ENCODE peak calls at places on chromosomes 16 and 17, in ten cellular contexts. One of them, this sample, is unnamed.
A peak's percentile ranks its signal among the peaks of the same experiment; 100 is the strongest.

GRCh38 chr17:17710728-17711541 is 29.7 kb downstream of the RAI1 start:
- DNase-seq in AG08395: peak; percentile 93
- DNase-seq in NCI-H2081: no peak
- DNase-seq in posterior cingulate gyrus: no peak
- DNase-seq in GM10248: no peak
- DNase-seq in H4: peak; percentile 95
- DNase-seq in H54: peak; percentile 100
- DNase-seq in activated naive CD4-positive, alpha-beta T cell: no peak
- DNase-seq in OCI-LY7: no peak
- DNase-seq in SW480: peak; percentile 90
- DNase-seq in this sample: peak; percentile 34

GRCh38 chr17:45432405-45433113 is at the start of gene ARHGAP27:
- DNase-seq in AG08395: peak; percentile 42
- DNase-seq in H4: no peak
- DNase-seq in OCI-LY7: peak; percentile 29
- DNase-seq in NCI-H2081: no peak
- DNase-seq in posterior cingulate gyrus: no peak
- DNase-seq in SW480: peak; percentile 67
- DNase-seq in activated naive CD4-positive, alpha-beta T cell: no peak
- DNase-seq in GM10248: no peak
- DNase-seq in H54: no peak
- DNase-seq in this sample: no peak

GRCh38 chr17:38338535-38338934 is 5.2 kb downstream of the GPR179 start:
- DNase-seq in SW480: no peak
- DNase-seq in NCI-H2081: no peak
- DNase-seq in AG08395: no peak
- DNase-seq in posterior cingulate gyrus: no peak
- DNase-seq in activated naive CD4-positive, alpha-beta T cell: no peak
- DNase-seq in GM10248: no peak
- DNase-seq in OCI-LY7: no peak
- DNase-seq in H4: no peak
- DNase-seq in H54: no peak
- DNase-seq in this sample: no peak

GRCh38 chr17:74349120-74349519 is 12.5 kb downstream of the BTBD17 start:
- DNase-seq in H4: no peak
- DNase-seq in NCI-H2081: no peak
- DNase-seq in AG08395: no peak
- DNase-seq in posterior cingulate gyrus: no peak
- DNase-seq in H54: no peak
- DNase-seq in activated naive CD4-positive, alpha-beta T cell: no peak
- DNase-seq in GM10248: no peak
- DNase-seq in SW480: no peak
- DNase-seq in OCI-LY7: no peak
- DNase-seq in this sample: no peak

GRCh38 chr16:79269211-79269863 is 331.2 kb downstream of the MAF start:
- DNase-seq in posterior cingulate gyrus: no peak
- DNase-seq in AG08395: no peak
- DNase-seq in NCI-H2081: no peak
- DNase-seq in SW480: no peak
- DNase-seq in H54: no peak
- DNase-seq in OCI-LY7: peak; percentile 48
- DNase-seq in activated naive CD4-positive, alpha-beta T cell: no peak
- DNase-seq in H4: no peak
- DNase-seq in GM10248: peak; percentile 44
- DNase-seq in this sample: no peak

GRCh38 chr16:85988723-85989313 is 89.9 kb downstream of the IRF8 start:
- DNase-seq in OCI-LY7: peak; percentile 59
- DNase-seq in NCI-H2081: no peak
- DNase-seq in AG08395: no peak
- DNase-seq in GM10248: peak; percentile 77
- DNase-seq in H4: no peak
- DNase-seq in H54: no peak
- DNase-seq in activated naive CD4-positive, alpha-beta T cell: no peak
- DNase-seq in SW480: no peak
- DNase-seq in posterior cingulate gyrus: no peak
- DNase-seq in this sample: no peak

GRCh38 chr16:79519448-79519847 is 81.1 kb downstream of the MAF start:
- DNase-seq in GM10248: no peak
- DNase-seq in H54: no peak
- DNase-seq in NCI-H2081: no peak
- DNase-seq in AG08395: no peak
- DNase-seq in OCI-LY7: no peak
- DNase-seq in activated naive CD4-positive, alpha-beta T cell: no peak
- DNase-seq in posterior cingulate gyrus: peak; percentile 17
- DNase-seq in H4: peak; percentile 38
- DNase-seq in SW480: peak; percentile 42
- DNase-seq in this sample: no peak

GRCh38 chr17:12958786-12959185 is 59.0 kb downstream of the ELAC2 start:
- DNase-seq in GM10248: no peak
- DNase-seq in SW480: no peak
- DNase-seq in NCI-H2081: no peak
- DNase-seq in H54: no peak
- DNase-seq in H4: no peak
- DNase-seq in AG08395: peak; percentile 63
- DNase-seq in OCI-LY7: no peak
- DNase-seq in posterior cingulate gyrus: no peak
- DNase-seq in activated naive CD4-positive, alpha-beta T cell: no peak
- DNase-seq in this sample: peak; percentile 3

GRCh38 chr17:21129023-21129681 is 2.4 kb downstream of the DHRS7B start:
- DNase-seq in SW480: peak; percentile 23
- DNase-seq in activated naive CD4-positive, alpha-beta T cell: no peak
- DNase-seq in GM10248: no peak
- DNase-seq in NCI-H2081: no peak
- DNase-seq in H4: no peak
- DNase-seq in H54: no peak
- DNase-seq in OCI-LY7: no peak
- DNase-seq in AG08395: peak; percentile 77
- DNase-seq in posterior cingulate gyrus: no peak
- DNase-seq in this sample: peak; percentile 15

GRCh38 chr17:65121916-65122821 is 15.0 kb upstream of the RGS9 start:
- DNase-seq in SW480: no peak
- DNase-seq in AG08395: no peak
- DNase-seq in H4: no peak
- DNase-seq in posterior cingulate gyrus: no peak
- DNase-seq in H54: no peak
- DNase-seq in activated naive CD4-positive, alpha-beta T cell: no peak
- DNase-seq in OCI-LY7: peak; percentile 75
- DNase-seq in NCI-H2081: no peak
- DNase-seq in GM10248: no peak
- DNase-seq in this sample: no peak

GRCh38 chr16:26672206-26672605 is 394.5 kb upstream of the C16orf82 start:
- DNase-seq in NCI-H2081: no peak
- DNase-seq in OCI-LY7: peak; percentile 25
- DNase-seq in SW480: no peak
- DNase-seq in AG08395: no peak
- DNase-seq in H4: no peak
- DNase-seq in activated naive CD4-positive, alpha-beta T cell: no peak
- DNase-seq in H54: no peak
- DNase-seq in GM10248: no peak
- DNase-seq in posterior cingulate gyrus: no peak
- DNase-seq in this sample: no peak

GRCh38 chr17:7792611-7793010 is 41.4 kb upstream of the KDM6B start:
- DNase-seq in GM10248: no peak
- DNase-seq in NCI-H2081: no peak
- DNase-seq in posterior cingulate gyrus: no peak
- DNase-seq in AG08395: no peak
- DNase-seq in activated naive CD4-positive, alpha-beta T cell: no peak
- DNase-seq in H54: no peak
- DNase-seq in SW480: no peak
- DNase-seq in H4: no peak
- DNase-seq in OCI-LY7: no peak
- DNase-seq in this sample: no peak

This sample was measured in nucleus accumbens.